ENCODE peak calls at places on chromosome 21, in nine cellular contexts. B is BE2C; F is activated CD8-positive, alpha-beta memory T cell treated with anti-CD3 and anti-CD28 coated beads for 24 hours; C is cardiac muscle cell; G is A549; A is AG08396; Y is lung; O is fibroblast of pulmonary artery; Q is posterior vena cava. P is an unnamed sample.

GRCh38 chr21:25568230-25568629 is 39.1 kb downstream of the MRPL39 start:
- DNase-seq in A (no peak), O (peak), C (peak), Q (no peak), B (no peak), G (no peak), F (peak), Y (no peak), P (no peak)

GRCh38 chr21:42306366-42307035 is 8.7 kb downstream of the TFF3 start:
- DNase-seq in B (no peak), O (no peak), Y (no peak), Q (no peak), A (no peak), G (no peak), C (no peak), F (no peak), P (no peak)

GRCh38 chr21:15659768-15660423 is 69.9 kb upstream of the USP25 start:
- DNase-seq in B (no peak), Y (no peak), Q (no peak), A (no peak), F (no peak), G (peak), C (no peak), O (no peak), P (no peak)

GRCh38 chr21:16194851-16195251 is 465.1 kb downstream of the USP25 start:
- DNase-seq in G (peak), Y (no peak), B (no peak), A (no peak), O (peak), Q (no peak), C (peak), F (no peak), P (no peak)

GRCh38 chr21:22536511-22536910 is 1538.3 kb downstream of the NCAM2 start:
- DNase-seq in G (peak), O (peak), B (no peak), A (no peak), Q (no peak), Y (no peak), C (no peak), F (no peak), P (no peak)

GRCh38 chr21:45574081-45574501 is 31.9 kb upstream of the SLC19A1 start:
- DNase-seq in A (no peak), F (no peak), G (no peak), Y (no peak), B (no peak), O (no peak), C (no peak), Q (peak), P (peak)

GRCh38 chr21:32727478-32727727 is 410 bp downstream of the SYNJ1 start:
- DNase-seq in Y (no peak), A (no peak), G (no peak), O (no peak), Q (no peak), B (no peak), F (no peak), C (no peak), P (no peak)

GRCh38 chr21:41163086-41163485 is 4.9 kb upstream of the BACE2 start:
- DNase-seq in B (no peak), Q (no peak), Y (no peak), C (no peak), A (no peak), O (no peak), F (no peak), G (no peak), P (no peak)

GRCh38 chr21:34830386-34831140 is 161.8 kb downstream of the CLIC6 start:
- DNase-seq in Y (no peak), Q (no peak), B (no peak), G (no peak), F (peak), O (peak), C (no peak), A (no peak), P (no peak)

GRCh38 chr21:34004013-34004938 is 69.1 kb upstream of the MRPS6 start:
- DNase-seq in O (no peak), G (no peak), Y (no peak), B (no peak), Q (no peak), C (no peak), F (no peak), A (peak), P (no peak)

GRCh38 chr21:29078884-29079765 is 5.7 kb upstream of the CCT8 start:
- DNase-seq in F (peak), B (no peak), C (no peak), A (no peak), O (no peak), G (no peak), Y (peak), Q (no peak), P (no peak)

GRCh38 chr21:28083350-28083749 is 909.3 kb downstream of the LTN1 start:
- DNase-seq in B (no peak), F (no peak), Y (no peak), G (no peak), Q (no peak), A (no peak), O (no peak), C (no peak), P (no peak)

GRCh38 chr21:15722591-15723324 is 7.0 kb upstream of the USP25 start:
- DNase-seq in Q (no peak), Y (no peak), O (no peak), F (no peak), G (no peak), A (no peak), B (no peak), C (no peak), P (no peak)

GRCh38 chr21:34195365-34195764 is 122.0 kb downstream of the MRPS6 start:
- DNase-seq in A (no peak), Y (no peak), B (no peak), G (no peak), Q (no peak), F (peak), C (no peak), O (no peak), P (no peak)

GRCh38 chr21:44975720-44976555 is 36.1 kb downstream of the SLX9 start:
- DNase-seq in O (no peak), Y (no peak), C (no peak), G (no peak), A (no peak), Q (no peak), B (no peak), F (no peak), P (no peak)

GRCh38 chr21:45470087-45470515 is 65.1 kb downstream of the COL18A1 start:
- DNase-seq in B (no peak), O (no peak), A (no peak), G (no peak), Q (no peak), C (no peak), Y (no peak), F (no peak), P (no peak)

GRCh38 chr21:46555678-46556077 is 49.2 kb downstream of the S100B start:
- DNase-seq in Q (no peak), O (no peak), G (no peak), F (no peak), C (no peak), A (no peak), Y (peak), B (no peak), P (no peak)

GRCh38 chr21:34630536-34631143 is 15.7 kb upstream of the RCAN1 start:
- DNase-seq in F (no peak), C (peak), Y (no peak), G (peak), Q (no peak), B (peak), A (peak), O (peak), P (no peak)

GRCh38 chr21:34807881-34808568 is 139.2 kb downstream of the CLIC6 start:
- DNase-seq in Y (no peak), G (peak), Q (peak), B (no peak), O (peak), F (peak), C (no peak), A (peak), P (no peak)

GRCh38 chr21:34995979-34996303 is 53.2 kb downstream of the RUNX1 start:
- DNase-seq in B (no peak), Q (no peak), Y (no peak), G (no peak), A (no peak), C (no peak), O (no peak), F (no peak), P (no peak)

GRCh38 chr21:46550511-46550941 is 54.4 kb downstream of the S100B start:
- DNase-seq in B (no peak), Q (no peak), F (peak), C (no peak), Y (peak), O (no peak), G (no peak), A (no peak), P (no peak)

GRCh38 chr21:33115586-33116541 is 45.9 kb downstream of the OLIG1 start:
- DNase-seq in B (no peak), C (no peak), F (no peak), G (no peak), O (no peak), Q (no peak), A (no peak), Y (no peak), P (no peak)

GRCh38 chr21:40967771-40968170 is 120.8 kb upstream of the DSCAM start:
- DNase-seq in G (no peak), O (no peak), Q (no peak), F (no peak), A (no peak), B (no peak), C (no peak), Y (no peak), P (no peak)

GRCh38 chr21:45306453-45306831 is 18.7 kb upstream of the POFUT2 start:
- DNase-seq in Y (no peak), O (no peak), G (no peak), Q (peak), F (no peak), C (no peak), B (peak), A (no peak), P (no peak)

GRCh38 chr21:42219606-42220137 is 732 bp downstream of the ABCG1 start:
- DNase-seq in Q (peak), F (no peak), B (peak), G (no peak), Y (no peak), A (no peak), O (no peak), C (peak), P (peak)

GRCh38 chr21:35352066-35352770 is 303.1 kb upstream of the RUNX1 start:
- DNase-seq in Q (no peak), A (no peak), G (no peak), O (peak), Y (no peak), C (no peak), B (no peak), F (no peak), P (no peak)

P was measured in ecto neural progenitor cell.